ENCODE peak calls at places on chromosomes 4 and X, in six cellular contexts. G, C, I, X, L and R are unnamed samples.

GRCh38 chrX:46547857-46548256 is 2.6 kb upstream of the ZNF674 start:
- DNase-seq in L (peak), X (no peak), G (peak), C (no peak), I (no peak), R (no peak)

GRCh38 chrX:49761481-49761880 is 65.7 kb upstream of the PAGE1 start:
- DNase-seq in L (peak), X (no peak), G (peak), C (no peak), I (no peak), R (no peak)

GRCh38 chrX:71315917-71316316 is 14.4 kb downstream of the ITGB1BP2 start:
- DNase-seq in L (no peak), X (no peak), G (no peak), C (no peak), I (no peak), R (no peak)

GRCh38 chr4:8205749-8206611 is 6.9 kb downstream of the SH3TC1 start:
- DNase-seq in C (no peak), X (no peak), L (no peak), I (peak), G (no peak), R (no peak)

GRCh38 chr4:1502501-1502886 is 96.3 kb upstream of the NKX1-1 start:
- DNase-seq in X (peak), I (no peak), G (no peak), C (no peak), L (no peak), R (no peak)

GRCh38 chr4:174119818-174120217 is 163.6 kb downstream of the FBXO8 start:
- DNase-seq in C (no peak), X (no peak), L (no peak), I (no peak), G (no peak), R (no peak)

GRCh38 chrX:14356401-14356800 is 172.9 kb upstream of the GLRA2 start:
- DNase-seq in L (no peak), C (no peak), I (no peak), X (no peak), G (no peak), R (no peak)

GRCh38 chr4:182560358-182560757 is 317.2 kb downstream of the TENM3 start:
- DNase-seq in I (no peak), L (peak), G (no peak), X (no peak), C (peak), R (no peak)

GRCh38 chrX:15938072-15938471 is 83.5 kb upstream of the AP1S2 start:
- DNase-seq in X (no peak), I (no peak), C (no peak), L (no peak), G (no peak), R (no peak)

GRCh38 chr4:105146286-105147219 is at the start of gene TET2:
- DNase-seq in G (peak), L (peak), X (peak), I (peak), C (peak), R (peak)

GRCh38 chrX:132795211-132795610 is 163.2 kb downstream of the HS6ST2 start:
- DNase-seq in I (no peak), X (no peak), G (no peak), L (peak), C (no peak), R (no peak)

GRCh38 chr4:110532901-110533589 is 57.1 kb downstream of the ENPEP start:
- DNase-seq in L (no peak), X (no peak), C (no peak), I (no peak), G (no peak), R (no peak)
- H3K27ac ChIP-seq in L (no peak), X (no peak), C (no peak), I (no peak), G (no peak), R (no peak)

GRCh38 chrX:154096140-154097002 is 1.1 kb downstream of the MECP2 start:
- DNase-seq in G (peak), C (no peak), X (no peak), I (no peak), L (no peak), R (no peak)
- H3K27ac ChIP-seq in G (peak), C (no peak), X (peak), I (peak), L (no peak), R (peak)

GRCh38 chr4:141643557-141643956 is 7.2 kb downstream of the IL15 start:
- DNase-seq in G (no peak), L (no peak), X (no peak), I (no peak), C (no peak), R (no peak)

GRCh38 chr4:141642068-141642467 is 5.7 kb downstream of the IL15 start:
- DNase-seq in G (no peak), C (no peak), L (no peak), I (no peak), X (no peak), R (no peak)

GRCh38 chr4:141645611-141646340 is 9.4 kb downstream of the IL15 start:
- DNase-seq in C (no peak), L (peak), X (no peak), G (no peak), I (no peak), R (no peak)

GRCh38 chr4:141640692-141641091 is 4.3 kb downstream of the IL15 start:
- DNase-seq in L (no peak), C (no peak), X (no peak), G (no peak), I (no peak), R (no peak)

GRCh38 chr4:141642711-141643110 is 6.3 kb downstream of the IL15 start:
- DNase-seq in G (no peak), I (no peak), L (no peak), C (no peak), X (no peak), R (no peak)
- H3K27ac ChIP-seq in G (no peak), I (no peak), L (no peak), C (no peak), X (no peak), R (no peak)

GRCh38 chrX:154097003-154097596 is 417 bp downstream of the MECP2 start:
- DNase-seq in X (peak), L (peak), C (peak), I (peak), G (peak), R (peak)
- H3K27ac ChIP-seq in X (peak), L (peak), C (no peak), I (peak), G (peak), R (peak)

GRCh38 chrX:154517101-154517781 is 1.2 kb upstream of the FAM3A start:
- DNase-seq in G (peak), I (no peak), L (peak), C (peak), X (peak), R (no peak)
- H3K27ac ChIP-seq in G (peak), I (peak), L (no peak), C (no peak), X (peak), R (peak)

DNA sequence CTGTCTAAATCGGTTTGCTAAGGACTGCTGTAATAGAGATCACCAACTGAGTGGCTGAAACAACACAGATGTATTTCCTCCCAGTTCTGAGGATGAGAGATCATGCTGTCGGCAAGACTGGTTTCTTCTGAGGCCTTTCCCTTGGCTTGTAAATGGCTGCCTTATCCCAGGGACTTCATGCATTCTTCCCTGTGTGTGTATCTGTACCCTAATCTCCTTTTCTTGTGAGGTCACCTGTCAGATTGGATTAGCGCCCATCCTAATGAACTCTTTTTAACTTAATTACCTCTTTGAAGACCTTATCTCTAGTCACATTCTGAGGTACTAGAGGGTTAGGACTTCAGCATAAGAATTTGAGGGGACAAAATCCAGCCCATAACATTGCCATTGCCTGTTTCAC is 59.4 kb upstream of the TMEM150C start:
- DNase-seq in I (no peak), G (no peak), X (no peak), C (no peak), L (peak), R (no peak)
- H3K27ac ChIP-seq in I (no peak), G (no peak), X (no peak), C (no peak), L (no peak), R (no peak)

GRCh38 chrX:40140706-40141499 is 43.1 kb upstream of the BCOR start:
- DNase-seq in X (no peak), C (peak), L (peak), G (peak), I (no peak), R (no peak)
- H3K27ac ChIP-seq in X (peak), C (no peak), L (no peak), G (peak), I (no peak), R (peak)